ENCODE peak calls at places on chromosomes 1 and 21, in five cellular contexts. K, W, R, D and T are unnamed samples.

GRCh38 chr1:240501115-240501514 is 110.8 kb downstream of the GREM2 start:
- DNase-seq in R (no peak), W (no peak), D (no peak), K (no peak), T (no peak)

GRCh38 chr1:9317072-9317471 is 24.4 kb downstream of the SPSB1 start:
- DNase-seq in W (no peak), R (no peak), K (no peak), D (no peak), T (no peak)

GRCh38 chr1:78607334-78607927 is 12.8 kb upstream of the IFI44L start:
- DNase-seq in D (no peak), K (peak; percentile 16), R (no peak), W (peak; percentile 29), T (no peak)

GRCh38 chr1:106266786-106267185 is 789.7 kb upstream of the PRMT6 start:
- DNase-seq in K (no peak), R (no peak), D (no peak), W (no peak), T (no peak)

GRCh38 chr1:30888391-30888790 is 20.2 kb downstream of the SDC3 start:
- DNase-seq in R (no peak), K (no peak), W (no peak), D (no peak), T (no peak)

GRCh38 chr21:28548291-28548690 is 444.4 kb downstream of the LTN1 start:
- DNase-seq in K (no peak), D (no peak), W (no peak), R (no peak), T (no peak)

GRCh38 chr21:42316891-42317290 is 1.7 kb upstream of the TFF3 start:
- DNase-seq in W (no peak), R (no peak), K (no peak), D (no peak), T (no peak)

GRCh38 chr1:236868625-236869467 is 73.8 kb downstream of the MTR start:
- DNase-seq in K (peak; percentile 51), W (no peak), R (no peak), D (peak; percentile 56), T (peak; percentile 16)

GRCh38 chr1:22582670-22583635 is 19.7 kb downstream of the EPHA8 start:
- DNase-seq in K (no peak), R (no peak), W (no peak), D (no peak), T (no peak)

GRCh38 chr1:16459503-16459902 is 19.0 kb downstream of the NECAP2 start:
- DNase-seq in D (no peak), K (no peak), R (peak; percentile 6), W (no peak), T (no peak)

GRCh38 chr1:40014812-40015594 is 25.5 kb upstream of the CAP1 start:
- DNase-seq in W (no peak), R (no peak), D (no peak), K (no peak), T (peak; percentile 86)

DNA sequence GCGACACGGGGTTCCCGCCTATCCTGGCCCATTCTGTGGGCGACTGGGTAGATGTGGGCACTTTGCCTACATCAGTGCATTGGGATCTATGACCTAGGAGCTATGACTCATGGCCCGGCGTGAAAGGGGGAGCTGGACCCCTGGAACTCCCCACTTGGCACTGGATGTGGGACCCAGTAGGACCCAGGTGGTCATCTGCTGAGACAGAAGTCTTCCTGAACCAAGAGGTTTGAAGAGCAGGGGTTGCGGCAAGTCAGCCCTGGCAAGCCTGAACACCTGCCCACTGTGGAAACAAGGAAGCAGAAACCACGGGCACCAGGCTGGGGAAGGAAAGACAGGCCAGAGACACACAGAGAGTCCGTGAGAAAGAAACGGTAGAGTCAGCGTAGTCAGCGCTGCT is 656.7 kb downstream of the AJAP1 start:
- DNase-seq in W (no peak), K (no peak), R (no peak), D (no peak), T (no peak)
- H3K27ac ChIP-seq in W (no peak overlapping the region), K (no peak overlapping the region), R (no peak overlapping the region), D (no peak overlapping the region), T (no peak overlapping the region)

DNA sequence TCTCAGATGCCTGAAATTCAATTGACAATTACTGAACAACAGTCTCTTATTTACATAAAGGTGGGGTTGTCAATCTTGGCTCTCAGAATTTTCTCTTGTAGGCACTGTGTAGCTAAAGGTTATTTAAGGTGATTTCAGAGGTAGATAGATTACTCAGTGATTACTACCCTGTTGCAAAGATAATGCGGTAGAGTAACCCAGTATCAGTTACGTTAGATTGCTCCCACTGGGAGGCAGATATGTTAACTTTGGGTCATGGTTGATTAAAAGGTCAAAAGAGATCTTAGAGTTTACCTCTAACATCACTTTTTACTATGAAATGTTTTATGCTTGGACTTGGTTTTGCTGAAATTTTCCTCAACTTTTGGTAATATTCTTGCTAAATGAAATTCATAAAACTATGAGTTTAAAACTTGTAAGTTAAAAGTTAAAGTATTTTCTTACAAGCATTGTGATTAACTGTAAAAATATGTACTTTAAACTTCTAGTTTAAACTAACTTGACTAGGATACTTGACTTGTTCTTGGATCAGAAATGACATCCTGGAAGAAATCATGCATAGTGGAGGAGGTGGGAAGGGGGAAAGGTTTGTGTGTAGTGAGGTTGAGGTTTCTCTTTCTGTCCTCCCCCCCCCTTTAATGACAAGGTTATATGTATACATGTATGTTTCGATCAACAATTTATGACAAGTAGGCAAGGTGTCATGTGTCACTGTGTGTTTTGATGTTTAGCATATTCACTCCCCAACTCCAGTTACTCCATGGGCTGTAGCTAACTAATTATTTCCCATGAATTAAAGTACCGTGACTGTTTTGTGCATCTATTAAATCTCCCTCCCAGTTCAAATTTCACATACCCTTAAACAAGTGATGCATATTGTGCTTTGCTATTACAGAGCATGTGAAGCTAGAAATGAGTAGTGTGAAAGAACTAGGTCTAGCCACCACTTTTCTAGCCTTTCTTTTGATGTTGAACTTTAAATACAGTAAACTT is 2.9 kb downstream of the LAMC1 start:
- DNase-seq in R (no peak), K (no peak), W (no peak), D (no peak), T (no peak)
- H3K27ac ChIP-seq in R (no peak overlapping the region), K (no peak overlapping the region), W (peak overlapping the region; percentile 99), D (no peak overlapping the region), T (peak overlapping the region; percentile 99)

GRCh38 chr21:31173881-31174555 is 135.7 kb upstream of the KRTAP19-8 start:
- DNase-seq in R (peak; percentile 40), K (no peak), D (peak; percentile 56), W (peak; percentile 30), T (no peak)
- H3K27ac ChIP-seq in R (no peak overlapping the region), K (no peak overlapping the region), D (peak overlapping the region; percentile 47), W (peak overlapping the region; percentile 35), T (no peak overlapping the region)

DNA sequence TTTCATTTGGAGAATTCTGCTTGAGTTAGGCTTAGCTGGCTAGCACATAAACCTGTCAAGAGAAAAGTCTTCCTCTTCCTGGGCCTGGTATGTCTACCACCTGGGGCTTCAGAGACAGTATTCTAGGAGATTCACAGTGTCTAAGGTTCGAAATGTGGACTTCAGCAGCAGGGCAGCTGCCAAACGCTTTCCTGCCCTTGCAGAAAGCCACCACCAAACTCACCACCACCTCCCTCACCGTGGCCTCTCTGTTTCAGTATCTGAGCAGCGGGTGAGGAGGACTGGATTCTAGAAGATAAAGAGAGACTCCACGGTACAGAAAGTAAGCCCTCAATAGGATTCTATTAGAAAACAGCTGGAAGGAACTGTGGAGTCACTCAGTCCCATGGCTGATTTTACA is 44.4 kb downstream of the HIVEP3 start:
- DNase-seq in K (no peak), W (no peak), D (no peak), R (no peak), T (no peak)
- H3K27ac ChIP-seq in K (no peak overlapping the region), W (no peak overlapping the region), D (no peak overlapping the region), R (no peak overlapping the region), T (no peak overlapping the region)

GRCh38 chr21:33443174-33443573 is 36.6 kb downstream of the TMEM50B start:
- DNase-seq in K (no peak), D (no peak), W (no peak), R (no peak), T (no peak)
- H3K27ac ChIP-seq in K (no peak overlapping the region), D (no peak overlapping the region), W (peak overlapping the region; percentile 71), R (no peak overlapping the region), T (peak overlapping the region; percentile 76)